ENCODE peak calls at places on chromosomes 2 and 18, in ten cellular contexts. P, O, J, C, Z, W, G, R, K and Y are unnamed samples.

GRCh38 chr2:175879679-175880078 is 122.4 kb downstream of the LNPK start:
- DNase-seq in P (no peak), O (no peak), J (no peak), C (no peak), Z (no peak), W (no peak), G (no peak), R (no peak), K (no peak), Y (no peak)

GRCh38 chr2:216808805-216809425 is 50.9 kb downstream of the TNP1 start:
- DNase-seq in P (no peak), O (no peak), J (no peak), C (no peak), Z (no peak), W (no peak), G (no peak), R (no peak), K (no peak), Y (no peak)

GRCh38 chr2:47267389-47268086 is 112.4 kb upstream of the STPG4 start:
- DNase-seq in P (no peak), O (no peak), J (no peak), C (no peak), Z (no peak), W (no peak), G (no peak), R (no peak), K (no peak), Y (no peak)

GRCh38 chr2:10239561-10239967 is 63.1 kb upstream of the HPCAL1 start:
- DNase-seq in P (no peak), O (no peak), J (no peak), C (no peak), Z (no peak), W (no peak), G (peak), R (peak), K (no peak), Y (no peak)

GRCh38 chr2:106337963-106338515 is 130.2 kb downstream of the RGPD3 start:
- DNase-seq in P (no peak), O (no peak), J (no peak), C (no peak), Z (peak), W (no peak), G (no peak), R (no peak), K (no peak), Y (no peak)

GRCh38 chr2:152755029-152755428 is 36.6 kb downstream of the ARL6IP6 start:
- DNase-seq in P (peak), O (no peak), J (no peak), C (no peak), Z (peak), W (no peak), G (peak), R (no peak), K (no peak), Y (no peak)

GRCh38 chr2:64857581-64858471 is 131.4 kb upstream of the SLC1A4 start:
- DNase-seq in P (no peak), O (peak), J (no peak), C (no peak), Z (no peak), W (peak), G (peak), R (peak), K (no peak), Y (peak)

GRCh38 chr2:64522843-64523428 is 1.2 kb upstream of the AFTPH start:
- DNase-seq in P (peak), O (peak), J (peak), C (peak), Z (peak), W (peak), G (peak), R (peak), K (peak), Y (peak)

GRCh38 chr2:12083081-12083569 is 336.7 kb downstream of the LPIN1 start:
- DNase-seq in P (no peak), O (no peak), J (no peak), C (no peak), Z (peak), W (no peak), G (no peak), R (no peak), K (no peak), Y (no peak)

GRCh38 chr2:40243581-40243980 is 208.3 kb downstream of the SLC8A1 start:
- DNase-seq in P (peak), O (no peak), J (no peak), C (no peak), Z (no peak), W (peak), G (no peak), R (no peak), K (peak), Y (no peak)

GRCh38 chr2:240129311-240129710 is 6.8 kb downstream of the COPS9 start:
- DNase-seq in P (no peak), O (no peak), J (no peak), C (no peak), Z (no peak), W (no peak), G (no peak), R (peak), K (no peak), Y (no peak)

GRCh38 chr2:30282081-30282480 is 50.7 kb downstream of the LBH start:
- DNase-seq in P (no peak), O (no peak), J (no peak), C (no peak), Z (no peak), W (no peak), G (no peak), R (no peak), K (no peak), Y (no peak)

GRCh38 chr2:27071990-27072830 is 756 bp upstream of the OST4 start:
- DNase-seq in P (peak), O (peak), J (peak), C (no peak), Z (no peak), W (no peak), G (peak), R (peak), K (no peak), Y (no peak)

GRCh38 chr2:170073288-170073687 is 104.7 kb upstream of the MYO3B start:
- DNase-seq in P (peak), O (peak), J (peak), C (no peak), Z (peak), W (no peak), G (no peak), R (peak), K (peak), Y (peak)

GRCh38 chr2:58984731-58985130 is 743.6 kb upstream of the FANCL start:
- DNase-seq in P (no peak), O (no peak), J (no peak), C (no peak), Z (no peak), W (no peak), G (no peak), R (no peak), K (no peak), Y (no peak)

GRCh38 chr2:102839668-102840388 is 78.0 kb downstream of the TMEM182 start:
- DNase-seq in P (peak), O (peak), J (peak), C (no peak), Z (peak), W (no peak), G (peak), R (no peak), K (no peak), Y (peak)

GRCh38 chr2:241635756-241636155 is 1.2 kb downstream of the THAP4 start:
- DNase-seq in P (no peak), O (no peak), J (no peak), C (no peak), Z (no peak), W (no peak), G (no peak), R (no peak), K (no peak), Y (no peak)

GRCh38 chr2:170930132-170931109 is 1.4 kb downstream of the GORASP2 start:
- DNase-seq in P (peak), O (no peak), J (peak), C (peak), Z (peak), W (no peak), G (no peak), R (no peak), K (no peak), Y (peak)

GRCh38 chr2:75190271-75190990 is 8.9 kb downstream of the TACR1 start:
- DNase-seq in P (no peak), O (no peak), J (no peak), C (no peak), Z (no peak), W (no peak), G (no peak), R (no peak), K (no peak), Y (no peak)

GRCh38 chr2:65103013-65103720 is 26.7 kb downstream of the RAB1A start:
- DNase-seq in P (peak), O (no peak), J (no peak), C (no peak), Z (peak), W (no peak), G (peak), R (no peak), K (no peak), Y (peak)

GRCh38 chr2:149076863-149077412 is 38.4 kb downstream of the LYPD6B start:
- DNase-seq in P (peak), O (no peak), J (no peak), C (no peak), Z (no peak), W (no peak), G (peak), R (no peak), K (no peak), Y (no peak)

GRCh38 chr18:30982285-30982992 is 60.1 kb downstream of the DSC3 start:
- DNase-seq in P (no peak), O (no peak), J (no peak), C (no peak), Z (no peak), W (no peak), G (no peak), R (no peak), K (no peak), Y (no peak)

GRCh38 chr2:158142165-158142564 is 40.5 kb downstream of the UPP2 start:
- DNase-seq in P (no peak), O (no peak), J (no peak), C (no peak), Z (no peak), W (no peak), G (no peak), R (no peak), K (no peak), Y (no peak)

GRCh38 chr18:79955302-79956075 is 4.0 kb upstream of the SLC66A2 start:
- DNase-seq in P (no peak), O (no peak), J (no peak), C (no peak), Z (no peak), W (no peak), G (no peak), R (no peak), K (no peak), Y (no peak)

GRCh38 chr18:80132196-80132812 is 23.2 kb downstream of the ADNP2 start:
- DNase-seq in P (no peak), O (no peak), J (no peak), C (no peak), Z (no peak), W (no peak), G (no peak), R (no peak), K (no peak), Y (no peak)

GRCh38 chr2:54657664-54658083 is 65.8 kb upstream of the EML6 start:
- DNase-seq in P (peak), O (peak), J (peak), C (no peak), Z (peak), W (no peak), G (peak), R (peak), K (no peak), Y (no peak)

GRCh38 chr2:231939022-231939421 is 12.8 kb upstream of the NPPC start:
- DNase-seq in P (no peak), O (no peak), J (no peak), C (no peak), Z (no peak), W (no peak), G (no peak), R (no peak), K (no peak), Y (no peak)

GRCh38 chr2:31440764-31441163 is 26.2 kb upstream of the XDH start:
- DNase-seq in P (peak), O (no peak), J (peak), C (no peak), Z (no peak), W (no peak), G (no peak), R (no peak), K (peak), Y (peak)

GRCh38 chr2:18047896-18048657 is 169.6 kb downstream of the KCNS3 start:
- DNase-seq in P (peak), O (no peak), J (peak), C (no peak), Z (no peak), W (no peak), G (no peak), R (no peak), K (no peak), Y (no peak)

GRCh38 chr18:36419913-36420531 is 122.5 kb downstream of the FHOD3 start:
- DNase-seq in P (peak), O (no peak), J (peak), C (no peak), Z (peak), W (no peak), G (no peak), R (no peak), K (no peak), Y (no peak)

GRCh38 chr2:200742426-200742825 is 69.3 kb upstream of the BZW1 start:
- DNase-seq in P (no peak), O (no peak), J (no peak), C (no peak), Z (no peak), W (no peak), G (no peak), R (peak), K (no peak), Y (no peak)

GRCh38 chr2:161122772-161123530 is 37.3 kb upstream of the TANK start:
- DNase-seq in P (peak), O (no peak), J (peak), C (no peak), Z (no peak), W (peak), G (no peak), R (peak), K (peak), Y (no peak)

GRCh38 chr18:48020337-48021250 is 90.1 kb upstream of the SMAD2 start:
- DNase-seq in P (no peak), O (no peak), J (no peak), C (no peak), Z (no peak), W (no peak), G (no peak), R (no peak), K (no peak), Y (no peak)

GRCh38 chr2:41498791-41499190 is 549.0 kb upstream of the PKDCC start:
- DNase-seq in P (no peak), O (no peak), J (no peak), C (no peak), Z (no peak), W (no peak), G (no peak), R (no peak), K (no peak), Y (no peak)

GRCh38 chr18:74155276-74155675 is 7.0 kb downstream of the TIMM21 start:
- DNase-seq in P (peak), O (no peak), J (no peak), C (no peak), Z (no peak), W (no peak), G (no peak), R (no peak), K (no peak), Y (no peak)

GRCh38 chr2:34831096-34831495 is 1232.0 kb upstream of the FAM98A start:
- DNase-seq in P (no peak), O (peak), J (no peak), C (no peak), Z (no peak), W (no peak), G (no peak), R (no peak), K (no peak), Y (no peak)

GRCh38 chr2:133135035-133135654 is 433.1 kb downstream of the NCKAP5 start:
- DNase-seq in P (no peak), O (no peak), J (no peak), C (no peak), Z (no peak), W (no peak), G (no peak), R (no peak), K (no peak), Y (no peak)